ENCODE peak calls at places on chromosomes 11 and 22, in eight cellular contexts. T is SK-N-SH, U is mucosa of gallbladder, C is iPS-NIHi11, X is RCC 7860, K is lower leg skin, Q is C1 segment of cervical spinal cord, A is A549. W is an unnamed sample.

GRCh38 chr11:120432056-120433018 is 79.2 kb upstream of the GRIK4 start:
- DNase-seq in U (peak), T (no peak), C (peak), X (peak), K (no peak), A (peak), Q (no peak), W (peak)

GRCh38 chr11:66856496-66857233 is at the start of gene LRFN4:
- DNase-seq in A (peak), T (peak), U (no peak), Q (no peak), X (no peak), K (no peak), C (peak), W (peak)

GRCh38 chr11:19079643-19080440 is 19.3 kb upstream of the MRGPRX2 start:
- DNase-seq in U (no peak), K (no peak), A (peak), X (peak), C (peak), Q (no peak), T (no peak), W (peak)

GRCh38 chr11:19938051-19938856 is 222.0 kb downstream of the DBX1 start:
- DNase-seq in C (peak), X (peak), K (no peak), U (peak), Q (no peak), T (peak), A (peak), W (peak)

GRCh38 chr11:82899191-82899820 is 924 bp downstream of the PRCP start:
- DNase-seq in T (no peak), U (no peak), C (no peak), Q (no peak), K (no peak), A (no peak), X (no peak), W (no peak)

GRCh38 chr11:1236316-1237127 is 13.7 kb downstream of the MUC5B start:
- DNase-seq in C (peak), X (no peak), A (no peak), Q (no peak), K (peak), U (no peak), T (no peak), W (no peak)

GRCh38 chr11:100739636-100740035 is 52.5 kb downstream of the ARHGAP42 start:
- DNase-seq in K (no peak), U (peak), C (no peak), T (no peak), Q (no peak), A (peak), X (peak), W (peak)

GRCh38 chr22:21876486-21877176 is 9.2 kb upstream of the MAPK1 start:
- DNase-seq in Q (no peak), X (no peak), U (no peak), C (no peak), K (no peak), A (no peak), T (peak), W (no peak)

GRCh38 chr11:60334005-60334620 is 7.1 kb downstream of the MS4A6E start:
- DNase-seq in Q (no peak), K (peak), U (peak), X (peak), A (peak), C (peak), T (peak), W (peak)

GRCh38 chr11:61682093-61682732 is 2.0 kb downstream of the DAGLA start:
- DNase-seq in X (peak), C (no peak), Q (no peak), A (no peak), U (peak), K (no peak), T (peak), W (peak)

GRCh38 chr11:90448280-90448679 is 225.4 kb upstream of the CHORDC1 start:
- DNase-seq in U (no peak), T (no peak), C (no peak), K (no peak), X (no peak), Q (no peak), A (no peak), W (no peak)

GRCh38 chr11:2975594-2975993 is 16.5 kb downstream of the NAP1L4 start:
- DNase-seq in U (no peak), A (peak), T (peak), K (peak), X (peak), Q (no peak), C (peak), W (no peak)

GRCh38 chr22:24601217-24602104 is 1.5 kb upstream of the GGT1 start:
- DNase-seq in X (peak), K (no peak), U (peak), T (peak), C (no peak), Q (no peak), A (peak), W (peak)

GRCh38 chr11:108580645-108581044 is 12.9 kb downstream of the EXPH5 start:
- DNase-seq in Q (no peak), K (no peak), T (no peak), X (no peak), C (no peak), A (no peak), U (no peak), W (no peak)

GRCh38 chr11:134252539-134253188 is 488 bp downstream of the THYN1 start:
- DNase-seq in Q (no peak), X (no peak), K (no peak), C (peak), U (no peak), T (peak), A (no peak), W (no peak)

GRCh38 chr11:123665321-123665720 is 10.9 kb upstream of the SCN3B start:
- DNase-seq in Q (no peak), X (no peak), K (no peak), C (no peak), U (no peak), T (no peak), A (no peak), W (no peak)

GRCh38 chr11:41978951-41979350 is 519.5 kb upstream of the LRRC4C start:
- DNase-seq in C (no peak), T (no peak), K (no peak), Q (no peak), X (no peak), U (peak), A (no peak), W (no peak)

GRCh38 chr22:19524170-19525115 is at the start of gene CLDN5:
- DNase-seq in C (peak), X (no peak), Q (no peak), A (no peak), K (no peak), U (no peak), T (peak), W (peak)

GRCh38 chr11:124633355-124633754 is 10.7 kb downstream of the TBRG1 start:
- DNase-seq in U (no peak), A (peak), C (no peak), K (no peak), X (no peak), Q (no peak), T (peak), W (no peak)

GRCh38 chr11:36240746-36241295 is 48.4 kb downstream of the COMMD9 start:
- DNase-seq in Q (no peak), T (peak), U (no peak), K (no peak), X (no peak), A (no peak), C (no peak), W (no peak)

GRCh38 chr22:42969348-42969975 is 45.5 kb downstream of the PACSIN2 start:
- DNase-seq in T (no peak), X (no peak), U (no peak), A (no peak), K (no peak), C (no peak), Q (no peak), W (no peak)

GRCh38 chr11:125348704-125349635 is 147.1 kb downstream of the FEZ1 start:
- DNase-seq in A (peak), C (peak), T (peak), K (no peak), Q (no peak), X (no peak), U (peak), W (peak)

GRCh38 chr11:24134879-24135588 is 361.8 kb upstream of the LUZP2 start:
- DNase-seq in U (no peak), K (no peak), Q (no peak), X (no peak), C (no peak), T (no peak), A (no peak), W (no peak)

GRCh38 chr11:75589933-75590332 is 27.9 kb downstream of the SERPINH1 start:
- DNase-seq in C (no peak), Q (no peak), U (no peak), K (no peak), T (no peak), X (no peak), A (no peak), W (no peak)

GRCh38 chr11:100719362-100719761 is 32.3 kb downstream of the ARHGAP42 start:
- DNase-seq in A (peak), Q (no peak), K (no peak), X (no peak), T (no peak), U (peak), C (no peak), W (peak)

GRCh38 chr11:2085251-2086066 is 53.7 kb downstream of the IGF2 start:
- DNase-seq in K (no peak), X (no peak), Q (no peak), C (no peak), U (no peak), T (no peak), A (no peak), W (no peak)